ENCODE peak calls at places on chromosomes 11 and 22, in five cellular contexts. K is activated CD4-positive, alpha-beta T cell treated with anti-CD3 and anti-CD28 coated beads, Interleukin-2, amount 10 ng/mL, durations not matched to agents 7 days and 5 days; L is DMS79 treated with DMSO at 0.1 percent for 48 hours; X is HS-27A; P is CD8-positive, alpha-beta memory T cell. D is an unnamed sample.

GRCh38 chr22:48452766-48453165 is 1374.9 kb downstream of the BRD1 start:
- DNase-seq in P (no peak), X (no peak), K (no peak), L (no peak), D (no peak)

GRCh38 chr22:38849816-38850215 is 6.0 kb upstream of the NPTXR start:
- DNase-seq in X (no peak), P (no peak), L (no peak), K (no peak), D (no peak)

GRCh38 chr11:35158371-35159081 is 19.6 kb downstream of the CD44 start:
- DNase-seq in K (no peak), X (no peak), L (peak), P (no peak), D (no peak)

GRCh38 chr11:118076754-118077281 is at the start of gene TMPRSS4:
- DNase-seq in P (no peak), X (no peak), L (peak), K (no peak), D (peak)

GRCh38 chr22:45608763-45609180 is 62.9 kb upstream of the ATXN10 start:
- DNase-seq in K (peak), X (peak), P (no peak), L (no peak), D (peak)

GRCh38 chr22:42127606-42128005 is 3.0 kb downstream of the CYP2D6 start:
- DNase-seq in X (no peak), P (no peak), L (no peak), K (no peak), D (no peak)

GRCh38 chr11:112613051-112613972 is 347.9 kb upstream of the NCAM1 start:
- DNase-seq in L (peak), X (peak), P (no peak), K (no peak), D (no peak)

GRCh38 chr11:72326151-72326842 is 82.3 kb upstream of the PHOX2A start:
- DNase-seq in K (no peak), L (no peak), P (no peak), X (no peak), D (peak)

GRCh38 chr11:44774131-44774530 is 47.4 kb downstream of the TSPAN18 start:
- DNase-seq in L (no peak), X (no peak), P (no peak), K (no peak), D (no peak)

GRCh38 chr11:65887723-65888162 is 528 bp downstream of the FIBP start:
- DNase-seq in P (no peak), K (no peak), L (no peak), X (no peak), D (no peak)

GRCh38 chr11:76665921-76666351 is 4.6 kb downstream of the LRRC32 start:
- DNase-seq in X (no peak), K (no peak), P (no peak), L (no peak), D (no peak)

GRCh38 chr11:2777871-2778629 is 78.3 kb upstream of the KCNQ1OT1 start:
- DNase-seq in L (peak), K (peak), P (peak), X (no peak), D (no peak)

GRCh38 chr11:119800171-119800570 is 71.2 kb upstream of the NECTIN1 start:
- DNase-seq in P (no peak), L (peak), K (no peak), X (no peak), D (no peak)

GRCh38 chr11:83006877-83007330 is 64.8 kb downstream of the RAB30 start:
- DNase-seq in P (no peak), K (no peak), L (no peak), X (no peak), D (no peak)

GRCh38 chr11:119671048-119671447 is 58.0 kb downstream of the NECTIN1 start:
- DNase-seq in K (no peak), L (peak), X (no peak), P (no peak), D (no peak)

GRCh38 chr11:7576671-7577225 is 62.9 kb downstream of the PPFIBP2 start:
- DNase-seq in K (no peak), L (no peak), X (no peak), P (no peak), D (no peak)

GRCh38 chr11:119832132-119832531 is 103.1 kb upstream of the NECTIN1 start:
- DNase-seq in L (peak), X (no peak), P (no peak), K (no peak), D (no peak)

GRCh38 chr11:70353329-70353728 is 45.0 kb upstream of the CTTN start:
- DNase-seq in K (no peak), P (no peak), X (no peak), L (no peak), D (no peak)

GRCh38 chr11:123235117-123235686 is 40.2 kb upstream of the CLMP start:
- DNase-seq in L (no peak), K (peak), X (no peak), P (peak), D (no peak)

GRCh38 chr22:28716686-28717085 is 24.9 kb downstream of the CHEK2 start:
- DNase-seq in P (no peak), K (no peak), L (no peak), X (no peak), D (no peak)

GRCh38 chr11:117374316-117374715 is 46.7 kb downstream of the CEP164 start:
- DNase-seq in K (no peak), L (no peak), X (no peak), P (no peak), D (no peak)

GRCh38 chr11:87600938-87601337 is 563.2 kb downstream of the TMEM135 start:
- DNase-seq in X (no peak), L (no peak), K (no peak), P (no peak), D (no peak)

GRCh38 chr11:58285483-58286040 is 17.5 kb upstream of the OR10W1 start:
- DNase-seq in X (no peak), L (no peak), K (no peak), P (no peak), D (no peak)